ENCODE peak calls at places on chromosomes 2 and 18, in six cellular contexts. W, T, C, L, E and R are unnamed samples. For H3K27me3, the result is how much of the 10 kb centered on the place peaks cover.

GRCh38 chr18:3340682-3341097 is 78.8 kb downstream of the MYL12B start:
- DNase-seq in E (no peak), W (no peak), T (no peak), L (no peak), C (no peak), R (no peak)

GRCh38 chr18:48711651-48712486 is 173.0 kb downstream of the CTIF start:
- DNase-seq in L (no peak), T (peak), W (no peak), E (no peak), C (no peak), R (peak)

GRCh38 chr2:218805627-218806026 is 23.7 kb downstream of the CYP27A1 start:
- DNase-seq in W (no peak), T (no peak), L (peak), C (no peak), E (no peak), R (no peak)

GRCh38 chr2:230666885-230667712 is 45.5 kb upstream of the CAB39 start:
- DNase-seq in L (no peak), W (no peak), E (no peak), T (no peak), C (no peak), R (no peak)

GRCh38 chr2:126658910-126659613 is 3.1 kb downstream of the GYPC start:
- DNase-seq in C (peak), L (peak), T (no peak), E (peak), W (peak), R (peak)

GRCh38 chr18:22637787-22638186 is 220.1 kb upstream of the CTAGE1 start:
- DNase-seq in E (no peak), T (peak), W (no peak), C (no peak), L (no peak), R (no peak)

GRCh38 chr2:47666332-47666731 is 116.6 kb upstream of the MSH6 start:
- DNase-seq in C (no peak), E (no peak), T (no peak), W (no peak), L (no peak), R (no peak)

GRCh38 chr2:181307203-181307991 is 149.8 kb upstream of the ITGA4 start:
- DNase-seq in T (no peak), E (no peak), C (no peak), L (no peak), W (no peak), R (no peak)

GRCh38 chr2:37654932-37655331 is 16.5 kb downstream of the CDC42EP3 start:
- DNase-seq in C (no peak), E (no peak), L (no peak), W (no peak), T (no peak), R (peak)

GRCh38 chr2:25304339-25304728 is 37.4 kb downstream of the DNMT3A start:
- DNase-seq in T (no peak), W (no peak), E (no peak), C (no peak), L (no peak), R (no peak)

GRCh38 chr2:88099798-88100488 is 27.9 kb downstream of the FABP1 start:
- DNase-seq in L (no peak), T (peak), W (no peak), E (no peak), C (no peak), R (no peak)

GRCh38 chr2:3299703-3300102 is 77.9 kb downstream of the EIPR1 start:
- DNase-seq in T (no peak), L (no peak), E (peak), C (no peak), W (no peak), R (no peak)

GRCh38 chr2:135149251-135149650 is 97.2 kb downstream of the RAB3GAP1 start:
- DNase-seq in E (no peak), C (no peak), L (no peak), W (no peak), T (no peak), R (no peak)

GRCh38 chr2:106852103-106852502 is 33.9 kb downstream of the ST6GAL2 start:
- DNase-seq in W (no peak), C (no peak), E (no peak), L (no peak), T (no peak), R (no peak)

GRCh38 chr18:32777049-32777448 is 4.2 kb upstream of the KLHL14 start:
- DNase-seq in T (no peak), L (no peak), W (no peak), C (no peak), E (no peak), R (no peak)

GRCh38 chr2:47237375-47238357 is 82.6 kb upstream of the STPG4 start:
- DNase-seq in L (peak), T (no peak), E (no peak), C (peak), W (no peak), R (no peak)

GRCh38 chr2:47269316-47270232 is 114.5 kb upstream of the STPG4 start:
- DNase-seq in T (peak), C (peak), L (peak), W (peak), E (no peak), R (peak)

GRCh38 chr18:61921621-61922235 is 28.9 kb upstream of the RNF152 start:
- DNase-seq in E (no peak), C (no peak), L (no peak), T (no peak), W (no peak), R (no peak)

GRCh38 chr18:36352384-36352783 is 54.9 kb downstream of the FHOD3 start:
- DNase-seq in C (no peak), W (no peak), E (no peak), L (no peak), T (no peak), R (no peak)

GRCh38 chr18:65946777-65947176 is 196.0 kb downstream of the CDH7 start:
- DNase-seq in W (no peak), C (no peak), T (no peak), E (no peak), L (no peak), R (no peak)

GRCh38 chr2:150167711-150168110 is 319.8 kb downstream of the RND3 start:
- DNase-seq in C (no peak), W (no peak), T (no peak), E (no peak), L (no peak), R (no peak)

GRCh38 chr2:235002198-235003095 is 50.6 kb downstream of the SH3BP4 start:
- DNase-seq in W (no peak), E (no peak), C (no peak), L (no peak), T (no peak), R (peak)

GRCh38 chr2:46538393-46538792 is 59.0 kb downstream of the TMEM247 start:
- DNase-seq in L (no peak), T (no peak), W (no peak), E (no peak), C (peak), R (no peak)

GRCh38 chr2:216339456-216340279 is 32.6 kb downstream of the MARCHF4 start:
- DNase-seq in L (no peak), W (no peak), E (no peak), C (no peak), T (no peak), R (no peak)

GRCh38 chr2:239832995-239833727 is 192.0 kb downstream of the NDUFA10 start:
- DNase-seq in W (peak), C (no peak), E (no peak), T (no peak), L (peak), R (no peak)

GRCh38 chr2:30365201-30365600 is 81.8 kb upstream of the LCLAT1 start:
- DNase-seq in E (no peak), C (no peak), L (no peak), W (no peak), T (no peak), R (no peak)

GRCh38 chr2:127139766-127140165 is 32.8 kb upstream of the BIN1 start:
- DNase-seq in C (no peak), W (no peak), L (no peak), T (no peak), E (no peak), R (no peak)

GRCh38 chr2:240946046-240946445 is 39.9 kb downstream of the CROCC2 start:
- DNase-seq in E (peak), L (peak), C (no peak), W (peak), T (no peak), R (peak)

GRCh38 chr2:127046579-127046978 is 60.4 kb downstream of the BIN1 start:
- DNase-seq in T (no peak), L (no peak), C (no peak), W (peak), E (no peak), R (no peak)

GRCh38 chr18:22132763-22133162 is 36.6 kb upstream of the GATA6 start:
- DNase-seq in E (no peak), C (no peak), T (no peak), W (no peak), L (no peak), R (no peak)

GRCh38 chr18:45526120-45526841 is 89.0 kb upstream of the SLC14A2 start:
- DNase-seq in C (peak), L (no peak), W (no peak), T (no peak), E (no peak), R (no peak)

GRCh38 chr18:49745051-49746014 is 68.0 kb downstream of the ACAA2 start:
- DNase-seq in L (no peak), W (no peak), T (no peak), C (no peak), E (no peak), R (no peak)

GRCh38 chr2:234992196-234992595 is 40.4 kb downstream of the SH3BP4 start:
- DNase-seq in E (no peak), T (no peak), L (no peak), W (no peak), C (no peak), R (no peak)

GRCh38 chr2:15383695-15384350 is 177.3 kb downstream of the NBAS start:
- DNase-seq in W (no peak), T (no peak), E (no peak), C (no peak), L (no peak), R (no peak)

GRCh38 chr2:29804671-29805070 is 116.7 kb downstream of the ALK start:
- DNase-seq in W (no peak), C (no peak), L (no peak), T (no peak), E (no peak), R (no peak)

GRCh38 chr2:102892693-102893290 is 131.0 kb downstream of the TMEM182 start:
- DNase-seq in L (no peak), C (no peak), E (no peak), T (no peak), W (no peak), R (no peak)

GRCh38 chr2:138490673-138491494 is 10.7 kb upstream of the SPOPL start:
- DNase-seq in T (no peak), L (no peak), E (no peak), C (no peak), W (no peak), R (no peak)
- TF ChIP-seq POLR2A in T (no peak), L (no peak), E (no peak), C (no peak), W (no peak), R (no peak)

DNA sequence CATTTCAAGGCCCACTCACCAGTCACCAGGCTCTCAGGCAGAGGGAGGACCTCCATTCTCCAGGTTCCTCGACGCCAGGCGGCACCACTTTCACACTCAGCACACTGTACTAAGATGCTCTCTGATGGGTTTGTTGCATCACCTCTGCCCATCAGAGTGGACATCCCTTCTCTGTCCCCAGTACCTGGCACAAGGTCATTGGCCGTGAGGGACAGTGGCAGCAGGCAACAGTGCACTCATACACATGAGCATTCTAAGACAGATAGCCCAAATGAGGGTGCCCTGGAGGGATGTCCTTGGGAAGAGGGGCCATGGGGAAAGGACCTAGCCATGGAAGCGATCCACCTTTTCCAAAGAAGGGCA is 3.0 kb upstream of the ADRA2B start:
- DNase-seq in W (no peak), T (no peak), L (no peak), C (no peak), E (no peak), R (no peak)
- H3K27me3 ChIP-seq in W (half or more), T (under half), L (under half), C (under half), E (under half), R (under half)

GRCh38 chr2:70125498-70125898 is 38.2 kb downstream of the PCBP1 start:
- DNase-seq in L (no peak), W (no peak), E (no peak), C (no peak), T (no peak), R (no peak)

GRCh38 chr2:70123051-70123828 is 36.0 kb downstream of the PCBP1 start:
- DNase-seq in T (no peak), E (no peak), W (peak), L (no peak), C (peak), R (peak)

GRCh38 chr2:70122470-70122869 is 35.2 kb downstream of the PCBP1 start:
- DNase-seq in E (no peak), L (no peak), W (no peak), C (no peak), T (no peak), R (peak)

GRCh38 chr2:70123829-70124117 is 36.5 kb downstream of the PCBP1 start:
- DNase-seq in E (no peak), C (no peak), T (no peak), W (no peak), L (no peak), R (no peak)

DNA sequence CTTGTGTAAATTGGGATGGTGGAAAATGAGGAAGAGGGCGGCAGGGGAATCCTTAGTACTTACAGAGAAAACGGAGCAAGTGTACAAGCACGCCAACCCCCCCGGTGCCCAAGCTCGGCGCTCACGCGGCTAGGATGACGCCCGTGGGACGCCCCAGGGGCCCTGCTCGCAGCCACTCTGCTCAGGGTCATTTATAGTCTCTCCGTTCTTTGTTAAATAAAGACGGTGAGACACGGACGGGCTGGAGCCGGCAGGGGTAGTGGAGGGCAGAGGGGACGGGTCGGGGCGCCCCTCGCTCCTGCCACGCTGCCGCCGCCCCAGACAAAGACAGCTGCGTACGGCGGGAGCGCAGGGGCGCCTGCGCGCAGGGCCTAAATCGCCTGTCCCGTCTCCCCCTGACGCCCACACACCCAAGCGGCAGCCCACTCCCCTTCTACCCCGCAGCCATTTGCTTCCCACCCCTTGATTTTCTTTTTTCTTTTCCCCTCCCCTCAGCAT is 37.8 kb downstream of the PCBP1 start:
- DNase-seq in L (peak), W (peak), C (peak), T (no peak), E (peak), R (peak)
- TF ChIP-seq POLR2A in L (no peak), W (no peak), C (no peak), T (no peak), E (peak), R (peak)

GRCh38 chr2:26697425-26697824 is 4.9 kb downstream of the KCNK3 start:
- DNase-seq in W (no peak), E (no peak), T (no peak), C (no peak), L (no peak), R (no peak)
- H3K27me3 ChIP-seq in W (half or more), E (under half), T (under half), C (under half), L (under half), R (under half)

DNA sequence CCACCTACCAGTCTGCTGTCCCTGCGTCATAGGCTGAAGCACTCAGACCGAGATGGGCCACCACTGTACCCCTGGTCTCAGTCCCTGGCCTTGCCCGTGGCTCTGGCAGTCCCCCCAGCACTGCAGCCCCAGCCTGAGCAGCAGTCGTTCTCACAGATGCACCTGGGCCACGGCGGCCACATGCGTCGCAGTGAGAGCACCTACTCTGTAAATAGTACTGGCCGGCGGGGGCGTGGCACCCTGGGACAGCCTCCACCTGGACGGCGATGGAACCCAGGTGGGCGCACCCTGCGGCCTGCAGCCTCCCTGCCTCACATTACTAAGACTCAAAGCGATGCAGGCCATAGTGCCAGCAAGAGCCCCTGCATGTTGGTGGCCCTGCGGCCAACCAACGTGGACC is 198.8 kb downstream of the NAPG start:
- DNase-seq in C (no peak), E (no peak), T (no peak), L (no peak), W (no peak), R (no peak)
- TF ChIP-seq POLR2A in C (no peak), E (no peak), T (no peak), L (no peak), W (no peak), R (no peak)

DNA sequence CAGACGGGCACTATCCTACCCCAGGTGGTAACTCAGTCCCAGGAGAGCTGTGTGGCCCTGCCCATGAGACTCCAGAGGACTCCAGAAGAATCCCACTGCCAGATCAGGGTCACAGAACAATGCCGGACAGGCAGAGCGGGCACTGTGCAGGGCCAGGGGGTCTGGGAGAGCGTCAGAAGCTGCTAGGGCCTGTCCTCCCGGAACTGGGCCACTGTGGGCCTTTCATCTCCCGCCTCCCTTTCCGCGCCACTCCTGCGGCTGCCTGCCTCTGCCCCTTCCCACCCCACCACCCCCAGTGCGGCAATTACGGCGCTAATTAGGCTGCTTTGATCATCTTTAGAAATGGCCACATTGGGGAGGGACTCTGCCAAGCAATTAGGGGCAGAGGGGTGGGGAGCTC is 607 bp upstream of the PRSS56 start:
- DNase-seq in C (no peak), T (no peak), L (no peak), E (no peak), W (no peak), R (no peak)
- H3K27me3 ChIP-seq in C (under half), T (under half), L (under half), E (under half), W (half or more), R (under half)

GRCh38 chr2:9004338-9005204 is 1.1 kb upstream of the MBOAT2 start:
- DNase-seq in L (no peak), T (no peak), W (no peak), E (no peak), C (no peak), R (no peak)
- TF ChIP-seq POLR2A in L (no peak), T (no peak), W (no peak), E (no peak), C (no peak), R (no peak)